ENCODE peak calls at places on chromosomes 7 and 10, in five cellular contexts. One of them, this sample, is unnamed.

GRCh38 chr10:48213047-48213446 is 61.4 kb downstream of the FRMPD2 start:
- DNase-seq in brain microvascular endothelial cell: no peak
- DNase-seq in GM23248: no peak
- DNase-seq in coronary artery: no peak
- DNase-seq in IMR-90: no peak
- DNase-seq in this sample: no peak

GRCh38 chr7:114392686-114393085 is 21.9 kb upstream of the FOXP2 start:
- DNase-seq in brain microvascular endothelial cell: peak; percentile 12
- DNase-seq in GM23248: peak; percentile 35
- DNase-seq in coronary artery: no peak
- DNase-seq in IMR-90: no peak
- DNase-seq in this sample: peak; percentile 85

GRCh38 chr10:20100157-20100556 is 283.9 kb downstream of the PLXDC2 start:
- DNase-seq in brain microvascular endothelial cell: peak; percentile 23
- DNase-seq in GM23248: peak; percentile 12
- DNase-seq in coronary artery: no peak
- DNase-seq in IMR-90: peak; percentile 65
- DNase-seq in this sample: peak; percentile 17

GRCh38 chr10:44385726-44386438 is 985 bp upstream of the CXCL12 start:
- DNase-seq in brain microvascular endothelial cell: no peak
- DNase-seq in GM23248: peak; percentile 28
- DNase-seq in coronary artery: peak; percentile 73
- DNase-seq in IMR-90: no peak
- DNase-seq in this sample: no peak

GRCh38 chr10:110758898-110759297 is 112.8 kb upstream of the PDCD4 start:
- DNase-seq in brain microvascular endothelial cell: peak; percentile 67
- DNase-seq in GM23248: peak; percentile 73
- DNase-seq in coronary artery: no peak
- DNase-seq in IMR-90: peak; percentile 62
- DNase-seq in this sample: peak; percentile 46

GRCh38 chr7:139571651-139572050 is 48.2 kb downstream of the CLEC2L start:
- DNase-seq in brain microvascular endothelial cell: no peak
- DNase-seq in GM23248: no peak
- DNase-seq in coronary artery: no peak
- DNase-seq in IMR-90: no peak
- DNase-seq in this sample: no peak

GRCh38 chr10:113780681-113781250 is 29.3 kb downstream of the PLEKHS1 start:
- DNase-seq in brain microvascular endothelial cell: no peak
- DNase-seq in GM23248: no peak
- DNase-seq in coronary artery: no peak
- DNase-seq in IMR-90: no peak
- DNase-seq in this sample: no peak

GRCh38 chr10:133158756-133159610 is 1.0 kb upstream of the KNDC1 start:
- DNase-seq in brain microvascular endothelial cell: no peak
- DNase-seq in GM23248: peak; percentile 27
- DNase-seq in coronary artery: peak; percentile 67
- DNase-seq in IMR-90: no peak
- DNase-seq in this sample: no peak

GRCh38 chr10:12719365-12719764 is 282.1 kb downstream of the CCDC3 start:
- DNase-seq in brain microvascular endothelial cell: no peak
- DNase-seq in GM23248: peak; percentile 56
- DNase-seq in coronary artery: no peak
- DNase-seq in IMR-90: peak; percentile 39
- DNase-seq in this sample: peak; percentile 53

GRCh38 chr7:121023683-121024507 is 35.4 kb downstream of the CPED1 start:
- DNase-seq in brain microvascular endothelial cell: no peak
- DNase-seq in GM23248: peak; percentile 18
- DNase-seq in coronary artery: no peak
- DNase-seq in IMR-90: peak; percentile 37
- DNase-seq in this sample: no peak

GRCh38 chr7:21064698-21065648 is 278.3 kb upstream of the SP8 start:
- DNase-seq in brain microvascular endothelial cell: no peak
- DNase-seq in GM23248: no peak
- DNase-seq in coronary artery: no peak
- DNase-seq in IMR-90: no peak
- DNase-seq in this sample: no peak

GRCh38 chr10:70092389-70092718 is 39.7 kb downstream of the MACROH2A2 start:
- DNase-seq in brain microvascular endothelial cell: no peak
- DNase-seq in GM23248: no peak
- DNase-seq in coronary artery: no peak
- DNase-seq in IMR-90: no peak
- DNase-seq in this sample: no peak

GRCh38 chr10:68598978-68599753 is 39.0 kb downstream of the TET1 start:
- DNase-seq in brain microvascular endothelial cell: no peak
- DNase-seq in GM23248: peak; percentile 41
- DNase-seq in coronary artery: no peak
- DNase-seq in IMR-90: peak; percentile 43
- DNase-seq in this sample: no peak

GRCh38 chr7:21675255-21675654 is 132.4 kb downstream of the DNAH11 start:
- DNase-seq in brain microvascular endothelial cell: no peak
- DNase-seq in GM23248: no peak
- DNase-seq in coronary artery: no peak
- DNase-seq in IMR-90: no peak
- DNase-seq in this sample: no peak

GRCh38 chr10:118031351-118032075 is 15.2 kb downstream of the RAB11FIP2 start:
- DNase-seq in brain microvascular endothelial cell: no peak
- DNase-seq in GM23248: peak; percentile 19
- DNase-seq in coronary artery: no peak
- DNase-seq in IMR-90: no peak
- DNase-seq in this sample: peak; percentile 6

GRCh38 chr10:131656446-131656845 is 244.4 kb upstream of the PPP2R2D start:
- DNase-seq in brain microvascular endothelial cell: no peak
- DNase-seq in GM23248: no peak
- DNase-seq in coronary artery: peak; percentile 26
- DNase-seq in IMR-90: no peak
- DNase-seq in this sample: no peak

GRCh38 chr7:28980504-28981281 is 22.6 kb upstream of the TRIL start:
- DNase-seq in brain microvascular endothelial cell: no peak
- DNase-seq in GM23248: peak; percentile 58
- DNase-seq in coronary artery: no peak
- DNase-seq in IMR-90: peak; percentile 8
- DNase-seq in this sample: no peak

DNA sequence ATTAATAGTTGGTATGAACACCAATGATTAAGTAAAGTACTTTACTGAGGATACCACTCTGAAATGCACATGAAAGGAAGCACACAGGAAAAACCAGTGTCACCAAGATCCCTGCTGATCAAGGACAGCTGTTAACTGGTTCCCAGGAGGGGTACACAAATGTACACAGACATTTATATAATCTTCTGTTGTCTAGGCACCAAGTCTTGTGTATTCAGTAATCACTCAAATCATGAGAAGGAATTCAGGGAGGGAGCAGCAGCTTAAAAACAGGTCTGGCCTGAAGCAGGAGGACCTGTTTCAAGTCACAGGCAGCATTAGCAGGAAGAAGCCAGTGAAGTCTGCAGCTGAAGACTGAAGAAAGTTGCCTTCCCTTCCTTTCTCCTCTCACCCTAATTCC is 18.7 kb downstream of the MPP7 start:
- DNase-seq in brain microvascular endothelial cell: no peak
- DNase-seq in GM23248: no peak
- DNase-seq in coronary artery: no peak
- DNase-seq in IMR-90: no peak
- DNase-seq in this sample: peak; percentile 15
- H3K27ac ChIP-seq in brain microvascular endothelial cell: no peak overlapping the region
- H3K27ac ChIP-seq in GM23248: no peak overlapping the region
- H3K27ac ChIP-seq in coronary artery: peak overlapping the region; percentile 90
- H3K27ac ChIP-seq in IMR-90: no peak overlapping the region
- H3K27ac ChIP-seq in this sample: no peak overlapping the region

GRCh38 chr7:103129702-103130557 is 19.0 kb downstream of the NAPEPLD start:
- DNase-seq in brain microvascular endothelial cell: no peak
- DNase-seq in GM23248: no peak
- DNase-seq in coronary artery: no peak
- DNase-seq in IMR-90: no peak
- DNase-seq in this sample: no peak
- H3K27ac ChIP-seq in brain microvascular endothelial cell: no peak overlapping the region
- H3K27ac ChIP-seq in GM23248: no peak overlapping the region
- H3K27ac ChIP-seq in coronary artery: no peak overlapping the region
- H3K27ac ChIP-seq in IMR-90: no peak overlapping the region
- H3K27ac ChIP-seq in this sample: no peak overlapping the region

GRCh38 chr10:46091834-46092522 is 45.9 kb upstream of the MSMB start:
- DNase-seq in brain microvascular endothelial cell: no peak
- DNase-seq in GM23248: no peak
- DNase-seq in coronary artery: peak; percentile 46
- DNase-seq in IMR-90: no peak
- DNase-seq in this sample: no peak

GRCh38 chr10:46090258-46090812 is 44.3 kb upstream of the MSMB start:
- DNase-seq in brain microvascular endothelial cell: no peak
- DNase-seq in GM23248: no peak
- DNase-seq in coronary artery: peak; percentile 24
- DNase-seq in IMR-90: no peak
- DNase-seq in this sample: no peak

GRCh38 chr10:46094197-46094500 is 48.1 kb upstream of the MSMB start:
- DNase-seq in brain microvascular endothelial cell: no peak
- DNase-seq in GM23248: no peak
- DNase-seq in coronary artery: peak; percentile 43
- DNase-seq in IMR-90: no peak
- DNase-seq in this sample: no peak

GRCh38 chr10:46091080-46091833 is 45.2 kb upstream of the MSMB start:
- DNase-seq in brain microvascular endothelial cell: no peak
- DNase-seq in GM23248: no peak
- DNase-seq in coronary artery: peak; percentile 55
- DNase-seq in IMR-90: no peak
- DNase-seq in this sample: no peak

DNA sequence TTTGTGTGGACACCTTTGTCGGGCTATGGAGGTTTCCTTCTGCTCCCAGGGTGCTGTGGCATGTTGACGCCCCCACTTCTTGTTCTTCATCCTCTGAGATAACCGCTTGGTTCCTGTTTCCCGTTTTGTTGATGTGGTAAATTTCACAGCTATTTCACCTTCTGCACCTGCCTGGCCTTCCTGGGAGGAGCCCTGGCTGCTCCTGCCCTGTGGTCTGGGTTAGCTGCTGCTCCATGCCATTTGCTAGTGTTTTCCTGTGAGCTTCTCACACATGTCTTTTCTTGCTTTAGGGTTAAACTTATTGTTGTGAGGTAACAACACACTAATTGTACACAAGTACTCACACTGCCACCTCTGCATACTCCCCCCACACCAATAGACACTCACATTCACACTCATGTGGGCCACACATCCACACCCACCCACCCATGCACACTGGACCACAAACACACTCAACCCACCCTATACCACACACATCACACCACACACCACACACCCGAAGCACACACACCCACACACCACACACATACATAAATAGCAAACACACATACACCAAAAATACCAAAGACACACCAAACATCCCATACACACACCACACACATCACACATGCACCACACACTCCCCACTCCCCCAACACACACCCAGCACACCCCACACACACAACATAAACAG is 46.6 kb upstream of the MSMB start:
- DNase-seq in brain microvascular endothelial cell: no peak
- DNase-seq in GM23248: no peak
- DNase-seq in coronary artery: peak; percentile 5
- DNase-seq in IMR-90: no peak
- DNase-seq in this sample: no peak
- H3K27ac ChIP-seq in brain microvascular endothelial cell: no peak overlapping the region
- H3K27ac ChIP-seq in GM23248: no peak overlapping the region
- H3K27ac ChIP-seq in coronary artery: no peak overlapping the region
- H3K27ac ChIP-seq in IMR-90: no peak overlapping the region
- H3K27ac ChIP-seq in this sample: no peak overlapping the region

GRCh38 chr10:73950155-73950554 is 39.2 kb downstream of the PLAU start:
- DNase-seq in brain microvascular endothelial cell: no peak
- DNase-seq in GM23248: no peak
- DNase-seq in coronary artery: no peak
- DNase-seq in IMR-90: no peak
- DNase-seq in this sample: no peak
- H3K27ac ChIP-seq in brain microvascular endothelial cell: no peak overlapping the region
- H3K27ac ChIP-seq in GM23248: no peak overlapping the region
- H3K27ac ChIP-seq in coronary artery: peak overlapping the region; percentile 26
- H3K27ac ChIP-seq in IMR-90: peak overlapping the region; percentile 66
- H3K27ac ChIP-seq in this sample: no peak overlapping the region

GRCh38 chr7:55063036-55063435 is 44.2 kb downstream of the EGFR start:
- DNase-seq in brain microvascular endothelial cell: no peak
- DNase-seq in GM23248: no peak
- DNase-seq in coronary artery: no peak
- DNase-seq in IMR-90: no peak
- DNase-seq in this sample: no peak
- H3K27ac ChIP-seq in brain microvascular endothelial cell: peak overlapping the region; percentile 98
- H3K27ac ChIP-seq in GM23248: peak overlapping the region; percentile 99
- H3K27ac ChIP-seq in coronary artery: no peak overlapping the region
- H3K27ac ChIP-seq in IMR-90: peak overlapping the region; percentile 63
- H3K27ac ChIP-seq in this sample: peak overlapping the region; percentile 94

GRCh38 chr10:31509989-31510388 is 191.0 kb downstream of the ZEB1 start:
- DNase-seq in brain microvascular endothelial cell: no peak
- DNase-seq in GM23248: no peak
- DNase-seq in coronary artery: no peak
- DNase-seq in IMR-90: no peak
- DNase-seq in this sample: no peak

GRCh38 chr10:31515819-31516402 is 196.9 kb downstream of the ZEB1 start:
- DNase-seq in brain microvascular endothelial cell: no peak
- DNase-seq in GM23248: peak; percentile 34
- DNase-seq in coronary artery: no peak
- DNase-seq in IMR-90: peak; percentile 15
- DNase-seq in this sample: no peak

GRCh38 chr10:31520982-31521381 is 202.0 kb downstream of the ZEB1 start:
- DNase-seq in brain microvascular endothelial cell: no peak
- DNase-seq in GM23248: no peak
- DNase-seq in coronary artery: no peak
- DNase-seq in IMR-90: no peak
- DNase-seq in this sample: no peak

DNA sequence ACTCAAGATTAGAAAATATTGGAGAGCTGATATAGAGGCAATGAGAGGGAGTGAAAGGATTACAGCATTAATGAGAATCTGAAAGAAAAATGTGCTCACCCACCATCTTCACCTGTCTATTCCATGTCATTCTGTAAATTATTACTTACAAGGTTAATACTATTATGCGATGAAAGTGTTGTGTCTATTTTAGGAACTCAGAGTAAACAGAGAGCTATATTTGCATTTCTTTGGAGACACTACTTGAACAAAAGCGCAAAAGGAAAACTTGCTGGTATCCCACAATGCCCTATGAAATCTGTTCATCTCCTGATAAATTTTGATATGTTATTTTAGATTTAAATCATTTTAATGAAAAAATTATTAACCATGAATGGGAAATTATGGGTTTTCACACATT is 196.1 kb downstream of the ZEB1 start:
- DNase-seq in brain microvascular endothelial cell: no peak
- DNase-seq in GM23248: no peak
- DNase-seq in coronary artery: no peak
- DNase-seq in IMR-90: no peak
- DNase-seq in this sample: no peak
- H3K27ac ChIP-seq in brain microvascular endothelial cell: no peak overlapping the region
- H3K27ac ChIP-seq in GM23248: no peak overlapping the region
- H3K27ac ChIP-seq in coronary artery: no peak overlapping the region
- H3K27ac ChIP-seq in IMR-90: no peak overlapping the region
- H3K27ac ChIP-seq in this sample: no peak overlapping the region

DNA sequence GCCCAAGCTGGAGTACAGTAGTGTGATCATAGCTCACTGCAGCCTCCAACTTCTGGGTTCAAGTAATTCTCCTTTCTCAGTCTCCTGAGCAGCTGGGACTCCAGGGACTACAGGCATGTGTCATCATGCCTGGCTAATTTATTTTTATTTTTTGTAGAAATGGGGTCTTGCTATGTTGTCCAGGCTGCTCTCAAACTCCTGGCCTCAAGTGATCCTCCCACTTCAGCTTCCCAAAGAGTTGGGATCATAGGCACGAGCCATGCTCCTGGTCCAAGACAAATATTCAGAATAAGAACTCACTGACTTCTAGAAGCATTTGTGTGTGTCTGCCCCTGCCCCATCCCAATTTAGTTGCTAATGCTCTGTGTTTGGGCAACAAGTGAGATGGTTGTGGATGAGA is 151.8 kb downstream of the ITGA8 start:
- DNase-seq in brain microvascular endothelial cell: no peak
- DNase-seq in GM23248: no peak
- DNase-seq in coronary artery: no peak
- DNase-seq in IMR-90: no peak
- DNase-seq in this sample: no peak
- H3K27ac ChIP-seq in brain microvascular endothelial cell: no peak overlapping the region
- H3K27ac ChIP-seq in GM23248: no peak overlapping the region
- H3K27ac ChIP-seq in coronary artery: peak overlapping the region; percentile 18
- H3K27ac ChIP-seq in IMR-90: no peak overlapping the region
- H3K27ac ChIP-seq in this sample: no peak overlapping the region

This sample was measured in foreskin keratinocyte.